ENCODE peak calls at places on chromosome 18, in seven cellular contexts. G, R, T, P, F, H and X are unnamed samples.

GRCh38 chr18:28494151-28494550 is 317.2 kb upstream of the CDH2 start:
- DNase-seq in G (no peak), R (no peak), T (no peak), P (no peak), F (no peak), H (peak; percentile 50), X (no peak)

GRCh38 chr18:79684283-79684631 is 4.7 kb downstream of the CTDP1 start:
- DNase-seq in G (no peak), R (peak; percentile 24), T (no peak), P (no peak), F (no peak), H (no peak), X (no peak)

GRCh38 chr18:58438161-58438983 is 190.5 kb downstream of the ALPK2 start:
- DNase-seq in G (no peak), R (no peak), T (peak; percentile 49), P (no peak), F (no peak), H (peak; percentile 34), X (no peak)

GRCh38 chr18:2570772-2571199 is 519 bp downstream of the METTL4 start:
- DNase-seq in G (peak; percentile 80), R (peak; percentile 51), T (peak; percentile 64), P (peak; percentile 60), F (peak; percentile 69), H (peak; percentile 76), X (no peak)

GRCh38 chr18:23964282-23965238 is 50.0 kb upstream of the TTC39C start:
- DNase-seq in G (no peak), R (peak; percentile 53), T (peak; percentile 25), P (peak; percentile 63), F (no peak), H (no peak), X (peak; percentile 18)

GRCh38 chr18:76494181-76494540 is 881 bp downstream of the ZNF516 start:
- DNase-seq in G (peak; percentile 72), R (no peak), T (no peak), P (no peak), F (peak; percentile 30), H (peak; percentile 45), X (peak; percentile 64)

GRCh38 chr18:79554945-79555645 is 124.5 kb upstream of the CTDP1 start:
- DNase-seq in G (no peak), R (no peak), T (no peak), P (no peak), F (no peak), H (no peak), X (no peak)

GRCh38 chr18:39835303-39836030 is 2119.6 kb upstream of the PIK3C3 start:
- DNase-seq in G (no peak), R (no peak), T (peak; percentile 47), P (no peak), F (no peak), H (peak; percentile 31), X (no peak)

GRCh38 chr18:12770469-12771219 is 67.8 kb downstream of the PSMG2 start:
- DNase-seq in G (no peak), R (no peak), T (no peak), P (no peak), F (no peak), H (no peak), X (no peak)

GRCh38 chr18:44957440-44957839 is 276.8 kb downstream of the SETBP1 start:
- DNase-seq in G (no peak), R (no peak), T (no peak), P (no peak), F (no peak), H (no peak), X (no peak)

GRCh38 chr18:28801876-28802275 is 624.9 kb upstream of the CDH2 start:
- DNase-seq in G (no peak), R (no peak), T (peak; percentile 47), P (no peak), F (no peak), H (no peak), X (no peak)

GRCh38 chr18:47953471-47953931 is 23.0 kb upstream of the SMAD2 start:
- DNase-seq in G (peak; percentile 36), R (peak; percentile 4), T (peak; percentile 88), P (peak; percentile 1), F (no peak), H (peak; percentile 78), X (peak; percentile 31)

GRCh38 chr18:63267990-63268721 is 51.4 kb downstream of the BCL2 start:
- DNase-seq in G (no peak), R (no peak), T (no peak), P (peak; percentile 11), F (no peak), H (peak; percentile 52), X (no peak)

GRCh38 chr18:7608798-7609197 is 41.7 kb downstream of the PTPRM start:
- DNase-seq in G (no peak), R (no peak), T (peak; percentile 58), P (no peak), F (no peak), H (peak; percentile 64), X (no peak)